ENCODE peak calls at places on chromosomes 11 and 22, in ten cellular contexts. T is uterus, S is kidney, D is psoas muscle, X is lower lobe of right lung, F is osteocyte, M is neural crest cell, H is cardiac fibroblast, L is H1, B is PC-9. U is an unnamed sample.

GRCh38 chr11:126391970-126392637 is 36.6 kb downstream of the ST3GAL4 start:
- DNase-seq in T (no peak), S (no peak), D (no peak), X (no peak), F (no peak), M (no peak), H (peak), L (no peak), B (no peak), U (no peak)

GRCh38 chr22:19619144-19620009 is 94.9 kb upstream of the SEPTIN5 start:
- DNase-seq in T (no peak), S (no peak), D (no peak), X (no peak), F (no peak), M (no peak), H (no peak), L (no peak), B (no peak), U (no peak)

GRCh38 chr22:49724030-49724892 is 103.4 kb downstream of the BRD1 start:
- DNase-seq in T (no peak), S (no peak), D (no peak), X (no peak), F (peak), M (no peak), H (no peak), L (peak), B (no peak), U (peak)

GRCh38 chr11:125123947-125124633 is 12.7 kb upstream of the TMEM218 start:
- DNase-seq in T (no peak), S (peak), D (peak), X (peak), F (no peak), M (no peak), H (peak), L (no peak), B (peak), U (peak)

GRCh38 chr11:45321031-45321595 is 35.0 kb upstream of the SYT13 start:
- DNase-seq in T (no peak), S (no peak), D (no peak), X (no peak), F (peak), M (no peak), H (no peak), L (no peak), B (no peak), U (peak)

GRCh38 chr11:109972939-109973338 is 120.3 kb upstream of the ZC3H12C start:
- DNase-seq in T (no peak), S (no peak), D (no peak), X (no peak), F (no peak), M (no peak), H (no peak), L (no peak), B (no peak), U (no peak)

GRCh38 chr11:130672911-130673310 is 224.5 kb downstream of the ADAMTS15 start:
- DNase-seq in T (peak), S (peak), D (no peak), X (no peak), F (no peak), M (no peak), H (no peak), L (no peak), B (no peak), U (no peak)

GRCh38 chr11:2765491-2765890 is 65.7 kb upstream of the KCNQ1OT1 start:
- DNase-seq in T (no peak), S (no peak), D (no peak), X (no peak), F (no peak), M (no peak), H (no peak), L (no peak), B (no peak), U (no peak)

GRCh38 chr11:69840371-69841169 is 21.4 kb upstream of the FGF3 start:
- DNase-seq in T (no peak), S (peak), D (no peak), X (peak), F (no peak), M (no peak), H (no peak), L (peak), B (peak), U (no peak)

GRCh38 chr22:17063372-17064106 is 21.3 kb upstream of the IL17RA start:
- DNase-seq in T (peak), S (no peak), D (no peak), X (no peak), F (no peak), M (no peak), H (peak), L (peak), B (no peak), U (no peak)

GRCh38 chr11:126874831-126875230 is 125.7 kb downstream of the KIRREL3 start:
- DNase-seq in T (no peak), S (no peak), D (no peak), X (no peak), F (no peak), M (no peak), H (no peak), L (no peak), B (no peak), U (no peak)

GRCh38 chr22:24994070-24994763 is 41.7 kb downstream of the KIAA1671 start:
- DNase-seq in T (no peak), S (no peak), D (no peak), X (no peak), F (no peak), M (no peak), H (no peak), L (no peak), B (peak), U (no peak)

GRCh38 chr22:41596776-41597634 is 7.4 kb upstream of the PMM1 start:
- DNase-seq in T (no peak), S (peak), D (peak), X (peak), F (no peak), M (peak), H (peak), L (peak), B (no peak), U (no peak)

GRCh38 chr11:61587541-61587941 is 6.7 kb upstream of the SYT7 start:
- DNase-seq in T (peak), S (no peak), D (peak), X (peak), F (no peak), M (no peak), H (peak), L (peak), B (no peak), U (no peak)

GRCh38 chr11:111356660-111357048 is 22.4 kb downstream of the POU2AF1 start:
- DNase-seq in T (no peak), S (no peak), D (no peak), X (no peak), F (no peak), M (no peak), H (no peak), L (no peak), B (no peak), U (no peak)

GRCh38 chr11:22192289-22192641 is 620 bp upstream of the ANO5 start:
- DNase-seq in T (no peak), S (no peak), D (no peak), X (no peak), F (no peak), M (no peak), H (no peak), L (no peak), B (no peak), U (no peak)

GRCh38 chr11:1546536-1547466 is 25.3 kb downstream of the DUSP8 start:
- DNase-seq in T (no peak), S (peak), D (peak), X (no peak), F (no peak), M (peak), H (peak), L (peak), B (no peak), U (no peak)

GRCh38 chr11:44654057-44654456 is 72.7 kb upstream of the TSPAN18 start:
- DNase-seq in T (no peak), S (no peak), D (no peak), X (no peak), F (no peak), M (no peak), H (no peak), L (no peak), B (no peak), U (peak)

GRCh38 chr11:4026389-4026788 is 68.2 kb upstream of the RRM1 start:
- DNase-seq in T (no peak), S (no peak), D (no peak), X (no peak), F (no peak), M (no peak), H (no peak), L (no peak), B (no peak), U (no peak)

GRCh38 chr11:65653229-65654225 is 9.2 kb downstream of the RELA start:
- DNase-seq in T (peak), S (peak), D (no peak), X (peak), F (no peak), M (no peak), H (peak), L (no peak), B (no peak), U (no peak)

DNA sequence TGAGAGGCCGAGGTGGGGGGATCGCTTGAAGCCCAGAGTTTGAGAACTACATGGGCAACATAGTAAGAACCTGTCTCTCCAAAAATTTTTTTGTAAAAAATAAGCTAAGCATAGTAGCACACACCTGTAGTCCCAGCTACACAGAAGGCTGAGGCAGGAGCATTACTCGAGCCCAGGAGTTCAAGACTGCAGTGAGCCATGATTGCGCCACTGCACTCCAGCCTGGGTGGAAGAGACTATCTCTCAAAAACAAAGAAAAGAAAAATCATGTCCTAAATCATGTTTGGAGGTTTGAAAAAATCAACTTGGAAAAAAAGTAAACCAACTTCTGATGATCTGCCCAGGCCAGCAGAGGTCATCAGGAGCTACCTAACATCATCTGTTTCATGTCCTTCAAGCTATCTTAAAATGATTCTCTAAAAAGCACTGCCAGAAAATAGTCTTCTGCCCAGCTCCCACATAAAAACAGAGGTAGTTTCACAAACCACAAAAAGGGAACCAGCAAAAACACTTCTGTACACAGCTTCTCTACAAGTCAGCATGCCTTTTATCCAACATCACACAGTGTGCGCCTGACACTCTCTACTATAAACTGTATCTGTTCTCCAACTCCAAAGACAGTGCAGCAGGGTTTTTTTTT is 165.0 kb downstream of the SOX6 start:
- DNase-seq in T (no peak), S (no peak), D (no peak), X (no peak), F (no peak), M (no peak), H (no peak), L (no peak), B (no peak), U (no peak)
- TF ChIP-seq CTCF in T (no peak), S (no peak), D (peak), X (no peak), F (no peak), M (peak), H (no peak), L (no peak), B (no peak), U (peak)

GRCh38 chr11:68179847-68180246 is 33.2 kb downstream of the KMT5B start:
- DNase-seq in T (no peak), S (no peak), D (no peak), X (no peak), F (no peak), M (no peak), H (no peak), L (no peak), B (no peak), U (no peak)

GRCh38 chr11:68177877-68178276 is 35.2 kb downstream of the KMT5B start:
- DNase-seq in T (no peak), S (no peak), D (no peak), X (no peak), F (no peak), M (no peak), H (no peak), L (no peak), B (no peak), U (no peak)

GRCh38 chr11:68186061-68186460 is 27.0 kb downstream of the KMT5B start:
- DNase-seq in T (no peak), S (no peak), D (no peak), X (no peak), F (no peak), M (no peak), H (no peak), L (no peak), B (no peak), U (no peak)

GRCh38 chr11:68181719-68182451 is 31.2 kb downstream of the KMT5B start:
- DNase-seq in T (no peak), S (no peak), D (no peak), X (no peak), F (no peak), M (no peak), H (no peak), L (no peak), B (no peak), U (no peak)
- TF ChIP-seq CTCF in T (no peak), S (no peak), D (no peak), X (no peak), F (no peak), M (no peak), H (no peak), L (no peak), B (no peak), U (no peak)

GRCh38 chr11:75495749-75496641 is 29.7 kb downstream of the GDPD5 start:
- DNase-seq in T (no peak), S (no peak), D (no peak), X (no peak), F (no peak), M (no peak), H (no peak), L (peak), B (no peak), U (no peak)
- TF ChIP-seq CTCF in T (no peak), S (no peak), D (no peak), X (peak), F (peak), M (no peak), H (no peak), L (peak), B (peak), U (no peak)

DNA sequence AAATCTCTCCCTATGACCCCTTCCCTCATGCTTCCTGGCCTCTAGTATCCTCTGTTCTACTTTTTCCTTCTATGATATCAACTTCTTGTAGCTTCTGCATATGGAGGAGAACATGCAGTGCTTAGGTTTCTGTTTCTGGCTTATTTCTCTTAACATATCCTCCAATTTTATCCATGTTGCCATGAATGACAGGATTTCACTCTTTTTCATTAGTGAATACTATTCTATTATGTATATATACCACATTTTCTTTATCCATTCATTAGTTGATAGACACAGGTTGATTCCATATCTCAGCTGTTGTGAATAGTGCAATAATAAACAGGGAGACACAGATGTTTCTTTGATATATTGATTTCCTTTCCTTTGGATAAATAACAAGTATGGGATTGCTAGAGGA is 123.3 kb upstream of the SESN3 start:
- DNase-seq in T (no peak), S (no peak), D (no peak), X (no peak), F (no peak), M (no peak), H (no peak), L (no peak), B (no peak), U (no peak)
- TF ChIP-seq CTCF in T (no peak), S (no peak), D (no peak), X (no peak), F (no peak), M (no peak), H (no peak), L (no peak), B (no peak), U (no peak)

DNA sequence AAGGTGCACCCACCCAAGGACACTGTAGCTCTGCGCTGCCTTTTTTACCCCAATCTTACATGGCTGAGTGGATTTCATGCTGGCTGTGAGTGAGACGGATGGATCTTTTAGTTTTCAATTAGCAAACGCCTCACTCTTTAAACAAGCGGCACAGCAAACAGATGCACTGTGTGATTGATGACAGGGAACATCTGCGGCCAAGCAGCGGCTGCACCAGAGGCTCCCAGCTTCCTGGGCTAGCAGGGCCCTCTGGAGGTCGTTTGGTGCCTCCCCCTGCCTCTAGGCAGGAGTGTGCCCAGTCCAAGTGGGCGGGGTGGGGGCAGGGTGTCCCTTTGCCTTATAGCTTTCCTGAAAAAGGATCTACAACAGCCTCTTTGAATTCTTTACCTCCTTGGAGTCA is 2.1 kb upstream of the DRD2 start:
- DNase-seq in T (no peak), S (no peak), D (no peak), X (no peak), F (peak), M (no peak), H (no peak), L (peak), B (no peak), U (no peak)
- TF ChIP-seq CTCF in T (no peak), S (no peak), D (no peak), X (no peak), F (no peak), M (no peak), H (no peak), L (peak), B (no peak), U (no peak)

GRCh38 chr22:37632174-37633081 is 7.0 kb upstream of the SH3BP1 start:
- DNase-seq in T (no peak), S (no peak), D (no peak), X (no peak), F (no peak), M (no peak), H (no peak), L (no peak), B (no peak), U (no peak)

GRCh38 chr22:37635157-37635556 is 4.3 kb upstream of the SH3BP1 start:
- DNase-seq in T (no peak), S (no peak), D (no peak), X (no peak), F (no peak), M (no peak), H (no peak), L (no peak), B (no peak), U (no peak)

GRCh38 chr22:37634505-37635002 is 4.9 kb upstream of the SH3BP1 start:
- DNase-seq in T (no peak), S (no peak), D (no peak), X (no peak), F (no peak), M (no peak), H (no peak), L (peak), B (no peak), U (no peak)

GRCh38 chr22:37633082-37633692 is 6.3 kb upstream of the SH3BP1 start:
- DNase-seq in T (no peak), S (no peak), D (no peak), X (no peak), F (no peak), M (no peak), H (no peak), L (no peak), B (no peak), U (no peak)

DNA sequence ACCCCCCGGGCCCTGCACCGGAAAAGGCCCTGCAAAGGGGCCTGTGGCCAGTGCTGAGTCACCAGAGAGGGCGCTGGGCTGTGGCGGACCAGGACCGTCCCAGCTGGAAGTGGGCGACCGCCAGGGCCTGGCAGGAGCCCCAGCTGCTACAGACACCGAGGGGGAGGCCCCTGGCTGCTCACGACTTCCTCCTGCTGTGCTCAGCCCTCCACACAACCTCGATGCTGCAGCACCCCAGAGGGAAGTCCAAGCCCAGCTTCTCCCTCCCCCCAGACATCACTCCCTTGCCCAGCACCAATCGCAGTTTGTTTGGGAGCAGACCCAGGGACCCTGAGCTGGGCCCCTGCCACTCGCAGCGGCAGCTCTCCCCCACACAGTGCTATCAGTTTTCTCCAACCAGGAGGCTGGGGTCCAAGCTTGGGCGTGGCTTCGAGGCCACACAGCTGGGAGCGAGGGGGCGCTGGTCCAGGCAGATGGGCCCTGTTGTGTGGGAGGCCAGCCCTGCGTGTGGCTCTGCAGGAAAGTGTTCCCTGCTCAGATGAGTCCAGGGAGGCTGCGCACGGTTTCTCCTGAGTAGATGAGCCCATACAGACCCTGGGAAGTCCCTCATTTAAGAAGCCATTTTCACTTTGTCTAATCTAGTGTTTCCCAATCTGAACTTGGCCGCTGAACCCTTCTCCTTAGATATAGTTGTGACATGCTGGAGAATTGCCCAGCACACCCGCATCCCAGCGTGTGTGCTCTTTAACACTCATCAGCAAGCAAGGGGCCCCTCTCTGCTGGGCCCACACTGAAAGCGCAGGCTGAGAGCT is 5.6 kb upstream of the SH3BP1 start:
- DNase-seq in T (peak), S (peak), D (peak), X (peak), F (peak), M (peak), H (peak), L (peak), B (no peak), U (peak)
- TF ChIP-seq CTCF in T (peak), S (peak), D (no peak), X (peak), F (peak), M (no peak), H (peak), L (peak), B (no peak), U (no peak)